ENCODE peak calls at places on chromosome 1, in seven cellular contexts. I, B, Q, Z, A, C and F are unnamed samples.

GRCh38 chr1:37477946-37478345 is 3.6 kb downstream of the ZC3H12A start:
- DNase-seq in Z (no peak), C (no peak), B (no peak), I (no peak), Q (peak), A (no peak), F (no peak)

GRCh38 chr1:10962483-10962882 is 50.0 kb upstream of the TARDBP start:
- DNase-seq in Z (no peak), A (no peak), B (no peak), C (no peak), Q (peak), I (no peak), F (no peak)

GRCh38 chr1:26996024-26996423 is 2.5 kb downstream of the TRNP1 start:
- DNase-seq in I (no peak), B (no peak), Z (no peak), A (peak), Q (peak), C (no peak), F (no peak)

GRCh38 chr1:51578383-51579109 is 38.3 kb upstream of the OSBPL9 start:
- DNase-seq in Q (no peak), Z (no peak), B (no peak), I (no peak), C (no peak), A (no peak), F (no peak)

GRCh38 chr1:28507646-28508434 is 2.0 kb downstream of the RCC1 start:
- DNase-seq in C (no peak), Q (no peak), Z (no peak), I (no peak), B (no peak), A (peak), F (peak)

GRCh38 chr1:6357243-6357929 is 36.2 kb downstream of the ACOT7 start:
- DNase-seq in A (no peak), C (no peak), B (no peak), Q (peak), I (no peak), Z (no peak), F (no peak)

GRCh38 chr1:162210171-162210570 is 140.7 kb downstream of the NOS1AP start:
- DNase-seq in I (no peak), Z (no peak), A (peak), Q (no peak), B (no peak), C (no peak), F (no peak)

GRCh38 chr1:208374391-208374941 is 130.3 kb upstream of the PLXNA2 start:
- DNase-seq in I (no peak), C (no peak), Q (no peak), A (no peak), Z (no peak), B (no peak), F (no peak)

GRCh38 chr1:160429125-160429551 is 28.8 kb downstream of the VANGL2 start:
- DNase-seq in B (no peak), Z (no peak), Q (no peak), C (no peak), A (no peak), I (no peak), F (no peak)

GRCh38 chr1:22825790-22826189 is 115.2 kb downstream of the EPHB2 start:
- DNase-seq in Z (no peak), A (no peak), Q (no peak), B (no peak), I (no peak), C (no peak), F (no peak)

GRCh38 chr1:87197156-87197555 is 131.5 kb upstream of the LMO4 start:
- DNase-seq in A (peak), C (no peak), B (no peak), Q (no peak), I (no peak), Z (no peak), F (no peak)

GRCh38 chr1:33343539-33343938 is 22.6 kb upstream of the A3GALT2 start:
- DNase-seq in C (no peak), I (no peak), B (no peak), Q (no peak), A (no peak), Z (no peak), F (no peak)

GRCh38 chr1:236143104-236143948 is 987 bp downstream of the GPR137B start:
- DNase-seq in I (no peak), C (no peak), A (peak), Q (peak), Z (no peak), B (no peak), F (peak)

GRCh38 chr1:109273570-109274288 is 9.2 kb downstream of the PSRC1 start:
- DNase-seq in B (no peak), A (no peak), Q (peak), Z (peak), I (no peak), C (no peak), F (no peak)

GRCh38 chr1:197761654-197762053 is 13.6 kb downstream of the DENND1B start:
- DNase-seq in Z (no peak), B (no peak), I (no peak), Q (no peak), A (no peak), C (no peak), F (no peak)

GRCh38 chr1:154962238-154962678 is 676 bp upstream of the PYGO2 start:
- DNase-seq in Q (peak), B (no peak), Z (peak), C (peak), A (peak), I (no peak), F (peak)

GRCh38 chr1:93120614-93121013 is 41.5 kb downstream of the MTF2 start:
- DNase-seq in I (no peak), Z (no peak), B (no peak), C (no peak), A (no peak), Q (no peak), F (no peak)

GRCh38 chr1:47431534-47431933 is 6.3 kb upstream of the FOXD2 start:
- DNase-seq in Z (no peak), B (no peak), Q (peak), C (no peak), A (peak), I (no peak), F (no peak)

GRCh38 chr1:55724551-55725325 is 509.6 kb upstream of the USP24 start:
- DNase-seq in Z (no peak), C (no peak), A (peak), I (no peak), B (no peak), Q (no peak), F (no peak)

GRCh38 chr1:198893141-198893540 is 254.3 kb downstream of the PTPRC start:
- DNase-seq in C (no peak), B (no peak), Q (no peak), A (no peak), I (no peak), Z (no peak), F (no peak)

GRCh38 chr1:225711236-225711937 is 58.5 kb upstream of the ENAH start:
- DNase-seq in Z (no peak), B (no peak), I (no peak), A (no peak), C (no peak), Q (no peak), F (no peak)

GRCh38 chr1:46219551-46220520 is 16.7 kb downstream of the LURAP1 start:
- DNase-seq in B (no peak), A (peak), Z (no peak), I (no peak), C (no peak), Q (no peak), F (no peak)

GRCh38 chr1:79323240-79324025 is 316.9 kb upstream of the ADGRL4 start:
- DNase-seq in Q (no peak), A (peak), B (no peak), Z (no peak), C (no peak), I (no peak), F (no peak)

GRCh38 chr1:197116156-197116555 is 30.3 kb downstream of the ASPM start:
- DNase-seq in Z (no peak), B (no peak), A (no peak), C (no peak), I (no peak), Q (no peak), F (no peak)

GRCh38 chr1:75444220-75444619 is 166.7 kb downstream of the SLC44A5 start:
- DNase-seq in B (no peak), A (no peak), Z (no peak), C (no peak), I (no peak), Q (no peak), F (no peak)

GRCh38 chr1:37602750-37603694 is 7.3 kb upstream of the GNL2 start:
- DNase-seq in I (no peak), B (peak), Q (peak), C (peak), Z (no peak), A (peak), F (peak)

GRCh38 chr1:16279186-16279585 is 42.2 kb upstream of the CPLANE2 start:
- DNase-seq in Q (no peak), A (no peak), Z (no peak), I (no peak), C (no peak), B (no peak), F (no peak)

GRCh38 chr1:208431721-208432120 is 187.5 kb upstream of the PLXNA2 start:
- DNase-seq in C (no peak), B (no peak), Q (no peak), Z (no peak), I (no peak), A (peak), F (no peak)

GRCh38 chr1:165114022-165114888 is 242.3 kb downstream of the LMX1A start:
- DNase-seq in I (no peak), B (peak), C (no peak), A (peak), Z (no peak), Q (peak), F (peak)

GRCh38 chr1:107394301-107394700 is 253.5 kb downstream of the NTNG1 start:
- DNase-seq in B (no peak), I (no peak), Q (no peak), Z (no peak), C (no peak), A (no peak), F (no peak)

GRCh38 chr1:44811234-44811633 is 2.9 kb downstream of the BTBD19 start:
- DNase-seq in A (no peak), Q (no peak), Z (peak), I (no peak), C (no peak), B (no peak), F (no peak)

GRCh38 chr1:180515857-180516388 is 13.5 kb upstream of the ACBD6 start:
- DNase-seq in A (peak), Z (peak), B (peak), Q (peak), C (peak), I (peak), F (peak)

DNA sequence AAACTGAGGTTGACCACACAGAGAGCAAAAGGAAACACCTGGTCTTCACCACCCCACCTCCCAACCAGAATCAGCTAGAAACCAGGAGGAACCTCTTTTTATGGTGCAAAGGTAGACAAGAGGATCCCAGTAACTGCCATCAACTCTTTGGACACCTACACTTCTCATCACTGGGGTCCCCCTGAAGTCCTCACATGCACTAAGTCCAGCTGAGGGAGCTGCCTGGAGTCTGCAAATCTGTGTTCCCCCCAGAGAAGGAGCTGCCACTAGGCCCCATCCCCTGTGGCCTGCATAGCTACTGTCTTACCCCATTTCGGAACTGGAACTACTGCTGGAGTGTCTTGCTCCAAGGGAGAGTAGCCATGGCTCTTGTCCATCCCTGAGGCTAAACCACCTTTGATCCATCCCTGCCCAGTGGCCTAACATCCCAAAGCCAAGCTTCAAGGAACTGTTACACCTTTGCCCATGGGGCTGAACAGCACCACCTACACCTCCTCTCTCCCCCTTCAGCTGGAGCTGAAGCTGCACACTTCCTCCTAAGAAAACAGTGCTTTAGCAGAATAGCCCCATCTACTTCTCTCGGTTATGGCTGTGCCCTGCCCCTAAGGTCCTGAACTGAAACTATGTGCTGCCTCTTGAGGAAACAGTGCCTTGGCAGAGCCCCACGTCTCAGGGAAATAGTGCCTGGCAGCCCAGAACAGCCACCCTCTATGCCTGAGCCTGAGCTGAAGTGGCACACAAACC is 85.4 kb upstream of the CD53 start:
- DNase-seq in A (no peak), I (peak), Z (no peak), C (peak), Q (no peak), B (no peak), F (peak)
- H3K4me3 ChIP-seq in A (no peak), I (peak), Z (no peak), C (peak), Q (no peak), B (no peak), F (peak)

GRCh38 chr1:212241445-212242287 is 43.5 kb upstream of the PPP2R5A start:
- DNase-seq in Q (no peak), I (no peak), C (no peak), B (peak), Z (no peak), A (no peak), F (no peak)
- H3K4me3 ChIP-seq in Q (no peak), I (no peak), C (no peak), B (no peak), Z (no peak), A (no peak), F (no peak)

GRCh38 chr1:206609229-206609991 is 2.9 kb downstream of the EIF2D start:
- DNase-seq in A (no peak), Q (no peak), Z (no peak), I (no peak), C (no peak), B (no peak), F (no peak)
- H3K4me3 ChIP-seq in A (no peak), Q (no peak), Z (no peak), I (no peak), C (no peak), B (no peak), F (no peak)

DNA sequence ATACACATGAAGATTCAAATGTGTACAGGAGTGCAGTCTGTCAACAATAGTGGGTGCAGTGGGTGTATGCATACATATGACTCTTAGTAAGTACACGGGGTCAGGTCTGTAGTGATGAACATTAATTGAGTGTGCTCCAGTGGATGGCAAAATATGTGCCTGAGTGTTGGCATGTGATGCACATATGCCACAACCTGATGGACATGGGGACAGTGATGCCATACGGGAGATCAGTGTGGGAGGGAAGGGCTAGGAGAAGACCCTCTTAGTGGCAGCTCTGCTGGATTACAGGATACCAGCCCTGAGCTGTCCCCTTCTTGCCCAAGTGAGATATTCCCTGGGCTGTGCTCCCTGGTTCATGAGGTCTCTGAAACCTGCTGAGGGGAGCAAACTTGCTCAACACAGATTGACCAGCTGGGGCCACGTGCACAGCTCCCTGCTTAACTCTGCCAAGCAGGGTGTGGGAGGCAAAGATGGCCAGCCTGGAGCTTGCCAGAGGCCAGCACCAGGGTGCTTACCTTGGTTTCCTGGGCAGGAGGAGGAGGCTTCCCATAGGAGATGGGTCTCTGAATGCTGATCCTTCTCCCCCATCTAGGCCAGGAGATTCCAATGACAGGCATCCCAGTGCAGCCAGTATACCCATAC is 2.2 kb downstream of the SHISA4 start:
- DNase-seq in B (no peak), Z (no peak), C (no peak), I (no peak), Q (peak), A (no peak), F (no peak)
- H3K4me3 ChIP-seq in B (no peak), Z (no peak), C (no peak), I (no peak), Q (no peak), A (no peak), F (no peak)

GRCh38 chr1:168830562-168830961 is 101.6 kb upstream of the DPT start:
- DNase-seq in B (no peak), A (no peak), I (no peak), Q (no peak), Z (no peak), C (no peak), F (no peak)

GRCh38 chr1:168826269-168826668 is 97.3 kb upstream of the DPT start:
- DNase-seq in C (no peak), B (no peak), Q (no peak), I (no peak), Z (no peak), A (no peak), F (no peak)

GRCh38 chr1:168824418-168824817 is 95.4 kb upstream of the DPT start:
- DNase-seq in B (no peak), Q (no peak), Z (no peak), I (no peak), C (no peak), A (no peak), F (no peak)

GRCh38 chr1:168825129-168825528 is 96.1 kb upstream of the DPT start:
- DNase-seq in A (no peak), C (no peak), Q (no peak), Z (no peak), B (no peak), I (no peak), F (no peak)

DNA sequence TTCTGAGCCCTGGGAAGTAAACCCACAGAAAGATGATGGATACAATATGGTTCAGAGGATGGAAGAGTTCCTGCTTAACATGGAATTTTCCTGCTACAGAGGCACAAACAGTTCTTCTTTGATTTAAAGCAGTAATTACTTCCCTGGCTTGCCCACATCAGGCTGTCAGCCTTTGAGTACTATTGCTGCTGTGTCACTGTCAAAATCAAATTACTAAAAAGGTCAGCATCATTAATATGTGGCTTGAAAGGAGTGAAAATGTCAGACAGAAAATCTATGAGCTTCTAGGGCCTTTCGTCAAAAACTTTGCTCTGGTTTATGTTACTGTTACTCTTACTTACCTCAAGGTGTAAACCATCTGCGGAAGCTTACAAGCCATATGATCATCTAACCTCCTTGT is 98.6 kb upstream of the DPT start:
- DNase-seq in B (no peak), A (no peak), Z (no peak), I (no peak), C (no peak), Q (no peak), F (no peak)
- H3K4me3 ChIP-seq in B (no peak), A (no peak), Z (no peak), I (no peak), C (no peak), Q (no peak), F (no peak)

DNA sequence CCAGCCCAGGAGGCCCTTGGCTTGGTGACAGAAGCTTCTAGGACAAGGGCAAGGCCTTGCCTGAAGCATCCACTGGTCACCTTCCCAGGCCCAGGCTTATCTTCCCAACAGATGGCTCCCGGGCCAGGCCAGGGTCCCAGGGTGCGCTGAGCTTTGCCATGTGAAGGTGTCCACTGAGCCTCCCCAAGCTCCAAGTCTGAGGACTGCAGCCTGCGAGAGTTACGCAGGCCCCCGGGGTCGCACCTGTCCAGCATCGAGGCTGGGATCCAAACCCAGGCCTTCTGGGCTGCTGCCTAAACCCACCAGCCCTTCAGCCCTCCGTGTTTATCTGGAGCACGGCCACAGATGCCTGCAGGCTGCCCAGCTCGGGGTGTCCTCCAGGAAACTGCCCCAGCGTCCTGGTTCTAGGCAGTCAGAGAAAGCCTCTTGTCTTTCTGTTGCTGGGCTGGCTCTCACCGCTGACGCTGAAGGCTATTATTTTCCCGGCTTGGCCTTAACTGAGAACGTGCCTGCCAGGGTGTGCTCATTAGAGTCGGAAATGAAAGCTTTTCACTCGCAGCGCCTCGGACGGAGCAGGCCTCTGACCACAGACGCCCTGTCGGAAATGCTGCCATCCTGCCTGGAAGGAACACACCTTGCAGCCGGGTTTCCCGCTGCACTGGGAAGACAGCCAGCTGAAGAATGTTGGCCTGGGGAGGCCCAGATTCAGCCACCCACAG is 71.4 kb downstream of the MEGF6 start:
- DNase-seq in Q (peak), I (no peak), C (no peak), B (no peak), Z (no peak), A (peak), F (no peak)
- H3K4me3 ChIP-seq in Q (no peak), I (no peak), C (no peak), B (no peak), Z (no peak), A (no peak), F (no peak)

GRCh38 chr1:233540788-233541187 is 73.1 kb upstream of the KCNK1 start:
- DNase-seq in C (no peak), Z (no peak), A (no peak), I (no peak), B (no peak), Q (no peak), F (no peak)

GRCh38 chr1:233543338-233544255 is 70.3 kb upstream of the KCNK1 start:
- DNase-seq in A (peak), Z (no peak), I (no peak), Q (no peak), B (peak), C (no peak), F (no peak)

GRCh38 chr1:233549404-233549803 is 64.5 kb upstream of the KCNK1 start:
- DNase-seq in Q (no peak), A (no peak), C (no peak), Z (no peak), B (no peak), I (no peak), F (no peak)

GRCh38 chr1:233547726-233548125 is 66.2 kb upstream of the KCNK1 start:
- DNase-seq in Z (no peak), C (no peak), Q (no peak), I (no peak), A (no peak), B (no peak), F (no peak)

DNA sequence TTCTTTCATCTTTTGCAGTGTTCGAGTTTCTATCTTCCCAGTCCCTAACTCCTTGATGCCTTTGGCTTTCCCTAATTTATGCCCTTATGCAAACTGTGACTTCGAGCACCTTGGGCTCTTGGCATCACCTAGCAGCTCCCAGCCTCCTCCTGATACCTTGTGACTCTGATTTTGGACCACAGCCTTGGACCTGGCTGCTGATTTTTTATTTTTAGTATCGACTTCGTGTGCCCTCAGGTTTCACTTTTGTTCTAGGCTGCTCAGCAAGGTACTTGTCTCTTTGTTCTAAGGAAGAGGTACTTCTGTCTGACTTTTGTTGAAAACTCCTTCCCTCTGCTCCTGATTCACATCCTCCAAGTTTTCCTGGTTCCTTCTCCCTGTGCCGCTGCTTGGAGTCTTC is 69.6 kb upstream of the KCNK1 start:
- DNase-seq in B (no peak), I (no peak), Q (no peak), C (no peak), Z (no peak), A (no peak), F (no peak)
- H3K4me3 ChIP-seq in B (no peak), I (no peak), Q (no peak), C (no peak), Z (no peak), A (no peak), F (no peak)

GRCh38 chr1:190479028-190479427 is 1.4 kb upstream of the BRINP3 start:
- DNase-seq in I (no peak), C (no peak), A (no peak), Z (no peak), B (no peak), Q (no peak), F (no peak)
- H3K4me3 ChIP-seq in I (no peak), C (no peak), A (peak), Z (peak), B (no peak), Q (peak), F (no peak)